ENCODE peak calls at places on chromosome X, in four cellular contexts. One of them, this sample, is unnamed.

GRCh38 chrX:153970398-153971123 is 1.1 kb downstream of the HCFC1 start:
- DNase-seq in WTC11: no peak
- DNase-seq in HepG2: peak; percentile 29
- DNase-seq in K562: peak; percentile 87
- DNase-seq in this sample: peak; percentile 76

GRCh38 chrX:72025236-72025770 is 106.4 kb downstream of the RTL5 start:
- DNase-seq in HepG2: no peak
- DNase-seq in WTC11: no peak
- DNase-seq in K562: no peak
- DNase-seq in this sample: no peak

GRCh38 chrX:110409925-110410324 is 51.3 kb downstream of the RTL9 start:
- DNase-seq in K562: peak; percentile 70
- DNase-seq in WTC11: no peak
- DNase-seq in HepG2: no peak
- DNase-seq in this sample: no peak

GRCh38 chrX:144681501-144681900 is 565.8 kb upstream of the SPANXN1 start:
- DNase-seq in HepG2: no peak
- DNase-seq in WTC11: no peak
- DNase-seq in K562: no peak
- DNase-seq in this sample: no peak

GRCh38 chrX:29187264-29187663 is 600.0 kb downstream of the IL1RAPL1 start:
- DNase-seq in HepG2: no peak
- DNase-seq in K562: no peak
- DNase-seq in WTC11: no peak
- DNase-seq in this sample: no peak

GRCh38 chrX:12948495-12948894 is 26.4 kb upstream of the TMSB4X start:
- DNase-seq in WTC11: no peak
- DNase-seq in HepG2: no peak
- DNase-seq in K562: no peak
- DNase-seq in this sample: no peak

GRCh38 chrX:48703642-48704481 is 7.3 kb downstream of the SUV39H1 start:
- DNase-seq in HepG2: no peak
- DNase-seq in WTC11: no peak
- DNase-seq in K562: no peak
- DNase-seq in this sample: peak; percentile 22

GRCh38 chrX:110851780-110852179 is 56.2 kb upstream of the CHRDL1 start:
- DNase-seq in K562: peak; percentile 14
- DNase-seq in WTC11: peak; percentile 5
- DNase-seq in HepG2: no peak
- DNase-seq in this sample: peak; percentile 13

GRCh38 chrX:151042852-151043251 is 59.7 kb downstream of the HMGB3 start:
- DNase-seq in WTC11: no peak
- DNase-seq in K562: peak; percentile 1
- DNase-seq in HepG2: no peak
- DNase-seq in this sample: no peak

GRCh38 chrX:120426599-120426998 is 42.5 kb downstream of the LAMP2 start:
- DNase-seq in HepG2: no peak
- DNase-seq in WTC11: no peak
- DNase-seq in K562: no peak
- DNase-seq in this sample: no peak

GRCh38 chrX:81874807-81875206 is 672.9 kb downstream of the SH3BGRL start:
- DNase-seq in WTC11: no peak
- DNase-seq in K562: no peak
- DNase-seq in HepG2: no peak
- DNase-seq in this sample: no peak

GRCh38 chrX:103170216-103170615 is 44.7 kb upstream of the BEX4 start:
- DNase-seq in HepG2: no peak
- DNase-seq in WTC11: no peak
- DNase-seq in K562: no peak
- DNase-seq in this sample: no peak

GRCh38 chrX:16855363-16856075 is 14.6 kb downstream of the RBBP7 start:
- DNase-seq in HepG2: no peak
- DNase-seq in K562: no peak
- DNase-seq in WTC11: no peak
- DNase-seq in this sample: no peak

GRCh38 chrX:16851421-16851820 is 18.7 kb downstream of the RBBP7 start:
- DNase-seq in K562: no peak
- DNase-seq in WTC11: no peak
- DNase-seq in HepG2: no peak
- DNase-seq in this sample: no peak

GRCh38 chrX:16851827-16852226 is 18.3 kb downstream of the RBBP7 start:
- DNase-seq in WTC11: no peak
- DNase-seq in K562: no peak
- DNase-seq in HepG2: no peak
- DNase-seq in this sample: no peak

GRCh38 chrX:16852617-16853179 is 17.5 kb downstream of the RBBP7 start:
- DNase-seq in HepG2: no peak
- DNase-seq in WTC11: no peak
- DNase-seq in K562: no peak
- DNase-seq in this sample: no peak

GRCh38 chrX:16853537-16853936 is 16.6 kb downstream of the RBBP7 start:
- DNase-seq in HepG2: no peak
- DNase-seq in K562: no peak
- DNase-seq in WTC11: no peak
- DNase-seq in this sample: no peak
- TF ChIP-seq HMGXB4 in HepG2: no peak
- TF ChIP-seq HMGXB4 in K562: no peak
- TF ChIP-seq HMGXB4 in WTC11: no peak
- TF ChIP-seq HMGXB4 in this sample: no peak

GRCh38 chrX:11887175-11887574 is 129.1 kb downstream of the MSL3 start:
- DNase-seq in HepG2: no peak
- DNase-seq in K562: no peak
- DNase-seq in WTC11: no peak
- DNase-seq in this sample: no peak

GRCh38 chrX:11886745-11887144 is 128.7 kb downstream of the MSL3 start:
- DNase-seq in HepG2: no peak
- DNase-seq in K562: no peak
- DNase-seq in WTC11: no peak
- DNase-seq in this sample: no peak

GRCh38 chrX:11890843-11891514 is 132.9 kb downstream of the MSL3 start:
- DNase-seq in WTC11: no peak
- DNase-seq in HepG2: no peak
- DNase-seq in K562: no peak
- DNase-seq in this sample: no peak

GRCh38 chrX:11893933-11894710 is 136.1 kb downstream of the MSL3 start:
- DNase-seq in K562: no peak
- DNase-seq in WTC11: no peak
- DNase-seq in HepG2: no peak
- DNase-seq in this sample: no peak

GRCh38 chrX:11888421-11888820 is 130.4 kb downstream of the MSL3 start:
- DNase-seq in HepG2: no peak
- DNase-seq in K562: no peak
- DNase-seq in WTC11: no peak
- DNase-seq in this sample: no peak
- TF ChIP-seq HMGXB4 in HepG2: no peak
- TF ChIP-seq HMGXB4 in K562: no peak
- TF ChIP-seq HMGXB4 in WTC11: no peak
- TF ChIP-seq HMGXB4 in this sample: no peak

GRCh38 chrX:9992724-9993123 is 25.6 kb downstream of the CLDN34 start:
- DNase-seq in HepG2: no peak
- DNase-seq in K562: no peak
- DNase-seq in WTC11: no peak
- DNase-seq in this sample: no peak

GRCh38 chrX:9997524-9997923 is 30.4 kb downstream of the CLDN34 start:
- DNase-seq in K562: no peak
- DNase-seq in WTC11: no peak
- DNase-seq in HepG2: no peak
- DNase-seq in this sample: no peak

GRCh38 chrX:9997041-9997440 is 29.9 kb downstream of the CLDN34 start:
- DNase-seq in K562: no peak
- DNase-seq in WTC11: no peak
- DNase-seq in HepG2: no peak
- DNase-seq in this sample: no peak

GRCh38 chrX:9992061-9992460 is 24.9 kb downstream of the CLDN34 start:
- DNase-seq in K562: no peak
- DNase-seq in WTC11: no peak
- DNase-seq in HepG2: no peak
- DNase-seq in this sample: no peak

DNA sequence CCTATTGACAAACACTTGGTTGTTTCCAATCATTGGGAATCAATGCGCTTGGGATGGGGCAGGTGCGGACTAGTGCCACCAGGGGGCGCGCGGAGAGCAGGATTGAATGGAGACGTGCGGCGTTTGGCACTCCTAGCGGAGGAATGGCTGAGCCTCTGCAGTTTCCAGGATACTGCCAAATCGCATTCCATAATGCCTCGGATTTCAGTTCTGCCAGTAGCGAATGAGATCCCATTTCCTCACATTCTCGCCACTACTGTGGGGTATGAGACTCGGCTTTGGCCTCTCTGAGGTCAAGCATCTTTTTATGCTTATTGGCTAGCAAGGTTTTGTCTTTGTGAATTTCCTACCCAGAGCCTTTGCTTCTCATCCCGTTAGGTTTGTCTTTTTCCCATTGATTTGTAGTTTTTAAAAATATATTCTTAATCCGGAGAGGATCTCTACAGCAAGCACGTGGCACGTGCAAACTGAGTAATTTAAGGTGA is 28.7 kb downstream of the CLDN34 start:
- DNase-seq in HepG2: peak; percentile 60
- DNase-seq in WTC11: peak; percentile 81
- DNase-seq in K562: peak; percentile 64
- DNase-seq in this sample: peak; percentile 88
- TF ChIP-seq HMGXB4 in HepG2: peak; percentile 44
- TF ChIP-seq HMGXB4 in WTC11: no peak
- TF ChIP-seq HMGXB4 in K562: no peak
- TF ChIP-seq HMGXB4 in this sample: no peak

DNA sequence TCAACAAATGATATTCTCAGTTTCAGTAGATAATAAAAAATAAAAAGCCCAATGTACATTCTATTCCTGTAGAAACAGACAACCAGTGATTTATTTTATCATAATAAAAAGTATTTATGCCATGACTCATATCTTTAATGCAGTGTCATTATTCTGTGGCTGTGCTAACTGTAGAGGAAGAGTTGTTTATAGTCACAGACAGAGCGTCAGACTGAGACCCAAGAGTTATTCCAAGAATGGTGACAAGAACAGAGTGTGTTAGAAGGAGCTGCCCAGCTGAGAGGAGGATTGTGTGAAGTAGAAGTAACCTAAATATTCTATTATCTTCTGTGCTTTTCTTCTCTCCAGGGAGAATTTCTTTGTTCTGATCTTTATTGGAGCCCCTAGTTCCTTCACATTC is 210.7 kb downstream of the PPP1R2C start:
- DNase-seq in HepG2: no peak
- DNase-seq in K562: no peak
- DNase-seq in WTC11: no peak
- DNase-seq in this sample: no peak
- TF ChIP-seq HMGXB4 in HepG2: no peak
- TF ChIP-seq HMGXB4 in K562: no peak
- TF ChIP-seq HMGXB4 in WTC11: no peak
- TF ChIP-seq HMGXB4 in this sample: no peak

This sample was measured in A549.